ENCODE peak calls at places on chromosomes 7 and 10, in five cellular contexts. K is stimulated activated CD4-positive, alpha-beta T cell treated with anti-CD3 and anti-CD28 coated beads, Interleukin-12 subunit alpha, Interleukin-12 subunit beta, amount 100 ng/mL, for 4 hours; H is ELR; O is T follicular helper cell; R is AG08395. U is an unnamed sample.

GRCh38 chr10:64430690-64431323 is 909.6 kb downstream of the REEP3 start:
- DNase-seq in K (no peak), H (no peak), O (no peak), R (no peak), U (no peak)

GRCh38 chr10:100045592-100045991 is 35.8 kb upstream of the DNMBP start:
- DNase-seq in K (no peak), H (peak; percentile 4), O (no peak), R (no peak), U (no peak)

GRCh38 chr10:69465457-69466157 is 14.3 kb downstream of the TSPAN15 start:
- DNase-seq in K (no peak), H (no peak), O (no peak), R (no peak), U (no peak)

GRCh38 chr10:8037199-8037801 is 17.2 kb upstream of the GATA3 start:
- DNase-seq in K (no peak), H (no peak), O (no peak), R (no peak), U (no peak)

GRCh38 chr7:116692599-116693308 is 20.8 kb downstream of the MET start:
- DNase-seq in K (no peak), H (peak; percentile 86), O (no peak), R (peak; percentile 18), U (no peak)

GRCh38 chr7:25119102-25119501 is 6.0 kb downstream of the CYCS start:
- DNase-seq in K (no peak), H (no peak), O (no peak), R (no peak), U (no peak)

GRCh38 chr10:107971973-107972372 is 807.5 kb upstream of the SORCS1 start:
- DNase-seq in K (no peak), H (peak; percentile 90), O (no peak), R (peak; percentile 47), U (no peak)

GRCh38 chr7:99036531-99037175 is 107.3 kb downstream of the SMURF1 start:
- DNase-seq in K (no peak), H (peak; percentile 39), O (no peak), R (peak; percentile 84), U (no peak)

GRCh38 chr10:29689001-29689400 is 54.2 kb upstream of the SVIL start:
- DNase-seq in K (no peak), H (peak; percentile 88), O (no peak), R (peak; percentile 60), U (no peak)

GRCh38 chr10:96507044-96507443 is 6.7 kb downstream of the TLL2 start:
- DNase-seq in K (no peak), H (no peak), O (no peak), R (no peak), U (no peak)

GRCh38 chr10:15439381-15439837 is 68.3 kb upstream of the FAM171A1 start:
- DNase-seq in K (no peak), H (peak; percentile 12), O (no peak), R (peak; percentile 63), U (no peak)

GRCh38 chr10:114538544-114538906 is 119.5 kb downstream of the ABLIM1 start:
- DNase-seq in K (peak; percentile 43), H (no peak), O (peak; percentile 42), R (no peak), U (no peak)

GRCh38 chr7:102914585-102914984 is 1.8 kb downstream of the LRRC17 start:
- DNase-seq in K (no peak), H (no peak), O (no peak), R (peak; percentile 31), U (no peak)

GRCh38 chr7:34130558-34131285 is 225.4 kb downstream of the BMPER start:
- DNase-seq in K (no peak), H (no peak), O (no peak), R (peak; percentile 31), U (no peak)

GRCh38 chr7:9507281-9507680 is 1073.9 kb downstream of the NXPH1 start:
- DNase-seq in K (no peak), H (no peak), O (no peak), R (no peak), U (no peak)

GRCh38 chr7:5646846-5647245 is 134.6 kb downstream of the RNF216 start:
- DNase-seq in K (no peak), H (no peak), O (no peak), R (peak; percentile 55), U (no peak)

GRCh38 chr10:133324198-133324792 is 12.4 kb downstream of the CALY start:
- DNase-seq in K (peak; percentile 53), H (peak; percentile 53), O (peak; percentile 56), R (no peak), U (no peak)

GRCh38 chr7:88664630-88665233 is 94.8 kb upstream of the ZNF804B start:
- DNase-seq in K (no peak), H (peak; percentile 1), O (no peak), R (peak; percentile 19), U (no peak)

GRCh38 chr7:128876978-128877755 is 14.5 kb downstream of the ATP6V1F start:
- DNase-seq in K (no peak), H (no peak), O (no peak), R (no peak), U (no peak)